ENCODE peak calls at places on chromosomes 2 and 18, in nine cellular contexts. O is foreskin fibroblast, J is A549, N is fibroblast of pulmonary artery, L is sigmoid colon, Q is astrocyte of the spinal cord, D is AG09319, P is fibroblast of mammary gland, V is heart right ventricle. H is an unnamed sample.

GRCh38 chr2:72326759-72327158 is 179.1 kb upstream of the CYP26B1 start:
- DNase-seq in O (peak; percentile 3), J (no peak), N (peak; percentile 26), L (no peak), Q (no peak), D (no peak), P (peak; percentile 8), V (no peak), H (no peak)

GRCh38 chr18:50194623-50195532 is at the start of gene MYO5B:
- DNase-seq in O (peak; percentile 23), J (peak; percentile 13), N (no peak), L (no peak), Q (no peak), D (no peak), P (no peak), V (no peak), H (peak; percentile 83)

GRCh38 chr2:238859636-238860347 is 11.9 kb downstream of the TWIST2 start:
- DNase-seq in O (peak; percentile 57), J (no peak), N (no peak), L (no peak), Q (no peak), D (no peak), P (no peak), V (no peak), H (no peak)

GRCh38 chr2:235170016-235170415 is 218.2 kb downstream of the SH3BP4 start:
- DNase-seq in O (peak; percentile 62), J (no peak), N (peak; percentile 51), L (no peak), Q (peak; percentile 68), D (no peak), P (peak; percentile 95), V (no peak), H (no peak)

GRCh38 chr2:149329470-149330126 is 789 bp upstream of the LYPD6 start:
- DNase-seq in O (peak; percentile 79), J (peak; percentile 51), N (peak; percentile 21), L (peak; percentile 66), Q (peak; percentile 64), D (peak; percentile 12), P (peak; percentile 30), V (peak; percentile 6), H (peak; percentile 22)

GRCh38 chr2:240926516-240927389 is 20.6 kb downstream of the CROCC2 start:
- DNase-seq in O (peak; percentile 68), J (no peak), N (peak; percentile 39), L (peak; percentile 65), Q (no peak), D (no peak), P (no peak), V (no peak), H (no peak)

GRCh38 chr2:238136820-238137537 is 1.5 kb upstream of the KLHL30 start:
- DNase-seq in O (peak; percentile 86), J (no peak), N (peak; percentile 82), L (no peak), Q (no peak), D (peak; percentile 55), P (peak; percentile 83), V (no peak), H (no peak)

GRCh38 chr2:147097747-147098146 is 747.1 kb upstream of the ACVR2A start:
- DNase-seq in O (no peak), J (no peak), N (no peak), L (no peak), Q (no peak), D (no peak), P (no peak), V (no peak), H (no peak)

GRCh38 chr18:41099451-41099850 is 855.6 kb upstream of the PIK3C3 start:
- DNase-seq in O (no peak), J (no peak), N (no peak), L (no peak), Q (no peak), D (no peak), P (no peak), V (no peak), H (no peak)

GRCh38 chr2:28895189-28895893 is 874 bp downstream of the WDR43 start:
- DNase-seq in O (peak; percentile 62), J (peak; percentile 46), N (peak; percentile 26), L (peak; percentile 69), Q (peak; percentile 35), D (no peak), P (peak; percentile 53), V (peak; percentile 11), H (peak; percentile 43)

GRCh38 chr2:98936133-98936916 is at the start of gene CRACDL:
- DNase-seq in O (peak; percentile 62), J (no peak), N (no peak), L (no peak), Q (no peak), D (no peak), P (no peak), V (no peak), H (no peak)

GRCh38 chr2:230170532-230170931 is 49.3 kb downstream of the SP110 start:
- DNase-seq in O (no peak), J (no peak), N (peak; percentile 60), L (no peak), Q (no peak), D (no peak), P (no peak), V (peak; percentile 43), H (no peak)

GRCh38 chr2:191013876-191014652 is at the start of gene STAT1:
- DNase-seq in O (peak; percentile 98), J (peak; percentile 94), N (peak; percentile 94), L (peak; percentile 96), Q (peak; percentile 93), D (peak; percentile 81), P (peak; percentile 83), V (peak; percentile 93), H (peak; percentile 97)

GRCh38 chr2:120310136-120310535 is 35.8 kb upstream of the INHBB start:
- DNase-seq in O (no peak), J (no peak), N (no peak), L (no peak), Q (no peak), D (no peak), P (no peak), V (no peak), H (peak; percentile 81)

GRCh38 chr2:12700989-12701388 is 15.7 kb upstream of the TRIB2 start:
- DNase-seq in O (peak; percentile 42), J (no peak), N (peak; percentile 52), L (no peak), Q (no peak), D (no peak), P (peak; percentile 50), V (no peak), H (no peak)

GRCh38 chr18:53566622-53567021 is 657.8 kb downstream of the MBD2 start:
- DNase-seq in O (no peak), J (no peak), N (no peak), L (no peak), Q (no peak), D (no peak), P (no peak), V (no peak), H (no peak)

DNA sequence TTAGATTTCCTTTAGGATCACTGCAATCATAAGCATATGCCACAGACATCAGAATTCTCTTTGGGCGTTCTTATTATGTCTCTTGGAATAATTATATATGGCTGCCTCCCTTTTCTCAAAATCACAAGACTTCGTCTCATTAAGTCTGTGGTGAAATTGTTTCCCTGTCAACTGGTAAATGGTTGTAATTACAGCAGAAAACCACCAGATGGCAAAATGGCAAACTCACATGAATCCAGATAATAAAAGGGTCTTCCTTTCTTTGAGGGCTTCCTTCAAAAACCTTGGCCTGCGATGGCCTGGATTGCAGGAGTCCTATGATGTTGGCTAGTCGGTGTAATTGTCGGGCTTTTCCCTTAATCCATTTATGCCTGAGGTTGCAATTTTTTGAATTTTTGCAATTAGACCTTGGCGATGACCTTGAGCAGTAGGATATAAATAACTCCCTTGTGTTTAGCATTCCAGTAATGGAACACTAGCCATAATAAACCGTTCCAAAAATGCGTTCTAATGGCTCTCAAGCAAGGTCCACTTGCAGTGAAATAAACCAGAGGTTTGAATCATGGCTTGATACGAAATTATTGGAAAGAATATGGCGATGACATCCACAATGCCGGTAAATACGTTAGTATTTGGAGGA is 656.4 kb downstream of the MBD2 start:
- DNase-seq in O (peak; percentile 45), J (peak; percentile 6), N (peak; percentile 57), L (no peak), Q (peak; percentile 32), D (no peak), P (peak; percentile 40), V (no peak), H (peak; percentile 41)
- TF ChIP-seq CTCF in O (peak; percentile 50), J (peak; percentile 50), N (peak; percentile 64), L (peak; percentile 42), Q (peak; percentile 59), D (peak; percentile 45), P (peak; percentile 56), V (peak; percentile 58), H (peak; percentile 58)

GRCh38 chr18:26963292-26963691 is 97.8 kb upstream of the AQP4 start:
- DNase-seq in O (peak; percentile 3), J (no peak), N (peak; percentile 3), L (no peak), Q (peak; percentile 5), D (no peak), P (no peak), V (no peak), H (no peak)
- TF ChIP-seq CTCF in O (no peak), J (peak; percentile 24), N (no peak), L (no peak), Q (peak; percentile 14), D (no peak), P (no peak), V (peak; percentile 34), H (no peak)

DNA sequence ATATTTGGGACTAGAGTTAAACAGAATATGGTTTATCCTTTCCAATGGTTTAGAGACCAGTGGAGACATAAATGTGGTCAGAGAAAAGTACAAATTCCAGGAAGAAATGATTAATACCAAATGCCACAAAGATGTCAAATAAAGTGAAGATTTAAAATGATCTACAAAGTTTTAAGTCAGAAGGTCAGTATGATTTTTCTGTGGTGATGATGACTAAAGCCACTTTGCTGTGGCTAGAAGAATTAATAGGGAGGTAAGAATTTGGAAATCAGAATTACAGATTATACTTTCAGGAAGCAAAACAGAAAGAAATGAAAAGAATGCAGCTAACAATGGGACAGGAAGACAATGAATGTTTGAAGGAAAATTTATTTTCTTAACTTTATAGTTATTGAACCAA is 91.5 kb upstream of the CDH7 start:
- DNase-seq in O (peak; percentile 1), J (no peak), N (no peak), L (no peak), Q (no peak), D (no peak), P (no peak), V (no peak), H (no peak)
- TF ChIP-seq CTCF in O (no peak), J (no peak), N (no peak), L (no peak), Q (no peak), D (no peak), P (no peak), V (no peak), H (no peak)

DNA sequence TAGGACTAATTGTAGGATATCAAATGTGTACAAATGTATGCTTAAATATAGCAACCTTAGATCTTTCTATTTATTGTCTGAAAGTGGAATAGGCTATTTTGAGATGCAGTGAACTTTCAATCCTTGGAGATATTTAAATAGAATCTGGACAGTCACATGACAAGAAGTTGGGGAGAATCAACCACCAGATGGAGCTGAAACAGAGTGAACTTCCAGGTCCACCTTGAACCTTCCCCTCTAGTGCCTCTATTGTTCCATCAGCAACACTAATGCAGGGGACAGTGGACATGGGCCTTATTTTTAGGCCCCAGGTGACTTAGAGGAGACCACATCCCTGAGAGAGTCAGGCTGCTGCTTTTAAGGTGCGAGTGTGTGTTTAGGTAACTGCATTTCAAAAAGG is 37.0 kb upstream of the CRIM1 start:
- DNase-seq in O (peak; percentile 30), J (no peak), N (peak; percentile 17), L (no peak), Q (no peak), D (no peak), P (peak; percentile 20), V (no peak), H (no peak)
- TF ChIP-seq CTCF in O (peak; percentile 16), J (peak; percentile 16), N (no peak), L (no peak), Q (no peak), D (peak; percentile 21), P (peak; percentile 21), V (no peak), H (no peak)

GRCh38 chr2:19545507-19545906 is 187.1 kb upstream of the OSR1 start:
- DNase-seq in O (no peak), J (no peak), N (no peak), L (no peak), Q (no peak), D (no peak), P (no peak), V (no peak), H (no peak)
- TF ChIP-seq CTCF in O (no peak), J (no peak), N (no peak), L (no peak), Q (no peak), D (no peak), P (no peak), V (no peak), H (no peak)

H was measured in GM10248.